ENCODE peak calls at places on chromosomes 13 and 19, in ten cellular contexts. M is stimulated activated CD8-positive, alpha-beta memory T cell treated with anti-CD3 and anti-CD28 coated beads, Interleukin-7, amount 100 ng/mL, for 48 hours; A is left colon; C is non-pigmented ciliary epithelial cell; R is H4; Y is HCEC 1CT; B is effector memory CD4-positive, alpha-beta T cell; K is osteoblast; Q is anterior cingulate cortex; L is H54. J is an unnamed sample.

GRCh38 chr19:42114412-42114811 is 17.8 kb downstream of the POU2F2 start:
- DNase-seq in M (no peak), A (peak), C (no peak), R (no peak), Y (peak), B (no peak), K (peak), Q (no peak), L (no peak), J (no peak)

GRCh38 chr13:96426160-96426559 is 336.3 kb downstream of the HS6ST3 start:
- DNase-seq in M (no peak), A (no peak), C (no peak), R (no peak), Y (no peak), B (no peak), K (no peak), Q (no peak), L (no peak), J (no peak)

GRCh38 chr13:63337921-63338320 is 1922.3 kb upstream of the PCDH20 start:
- DNase-seq in M (no peak), A (no peak), C (no peak), R (no peak), Y (no peak), B (no peak), K (no peak), Q (no peak), L (no peak), J (no peak)

GRCh38 chr19:3471954-3472655 is 8.2 kb downstream of the SMIM24 start:
- DNase-seq in M (no peak), A (no peak), C (no peak), R (no peak), Y (no peak), B (no peak), K (peak), Q (no peak), L (no peak), J (peak)

GRCh38 chr19:29476528-29476927 is 49.3 kb upstream of the VSTM2B start:
- DNase-seq in M (no peak), A (no peak), C (no peak), R (no peak), Y (no peak), B (no peak), K (no peak), Q (no peak), L (no peak), J (no peak)

GRCh38 chr19:24073807-24074206 is 13.2 kb upstream of the ZNF254 start:
- DNase-seq in M (no peak), A (no peak), C (no peak), R (no peak), Y (no peak), B (no peak), K (no peak), Q (no peak), L (no peak), J (no peak)

GRCh38 chr19:5628919-5629481 is 6.1 kb downstream of the SAFB start:
- DNase-seq in M (no peak), A (no peak), C (no peak), R (no peak), Y (no peak), B (no peak), K (no peak), Q (no peak), L (no peak), J (no peak)

GRCh38 chr19:12052057-12052570 is 647 bp downstream of the ZNF878 start:
- DNase-seq in M (no peak), A (no peak), C (no peak), R (no peak), Y (no peak), B (no peak), K (peak), Q (no peak), L (no peak), J (no peak)

GRCh38 chr13:59607172-59607571 is 556.6 kb downstream of the DIAPH3 start:
- DNase-seq in M (no peak), A (no peak), C (no peak), R (no peak), Y (no peak), B (no peak), K (no peak), Q (no peak), L (no peak), J (no peak)

J was measured in C1 segment of cervical spinal cord.